ENCODE peak calls at places on chromosomes 7 and 10, in seven cellular contexts. L is upper lobe of right lung; G is mucosa of descending colon; P is right cardiac atrium; V is T-cell; D is activated T-cell treated with anti-CD3 and anti-CD28 coated beads, Interleukin-2, amount 50 U/mL, for 72 hours; N is SK-N-SH treated with all-trans-retinoic acid at 6 μM for 48 hours. Z is an unnamed sample.

GRCh38 chr7:93150200-93150835 is 2.1 kb upstream of the SAMD9L start:
- ATAC-seq in L (peak; percentile 50), G (peak; percentile 45), P (no peak), V (no peak), D (no peak), N (peak; percentile 20), Z (no peak)

GRCh38 chr7:3172768-3173280 is 128.2 kb upstream of the SDK1 start:
- ATAC-seq in L (no peak), G (no peak), P (no peak), V (no peak), D (no peak), N (no peak), Z (no peak)

GRCh38 chr10:89337493-89337892 is 9.7 kb downstream of the IFIT3 start:
- ATAC-seq in L (no peak), G (peak; percentile 32), P (peak; percentile 28), V (peak; percentile 50), D (peak; percentile 39), N (peak; percentile 28), Z (no peak)

GRCh38 chr7:102836206-102836938 is 76.4 kb upstream of the LRRC17 start:
- ATAC-seq in L (no peak), G (no peak), P (peak; percentile 67), V (no peak), D (no peak), N (peak; percentile 84), Z (peak; percentile 68)

GRCh38 chr7:18590744-18591340 is 95.3 kb downstream of the HDAC9 start:
- ATAC-seq in L (peak; percentile 31), G (no peak), P (peak; percentile 67), V (no peak), D (no peak), N (peak; percentile 93), Z (peak; percentile 53)

GRCh38 chr10:105758209-105758998 is 1117.3 kb downstream of the SORCS3 start:
- ATAC-seq in L (no peak), G (no peak), P (no peak), V (no peak), D (no peak), N (no peak), Z (no peak)

GRCh38 chr10:113310317-113310716 is 242.5 kb upstream of the HABP2 start:
- ATAC-seq in L (peak; percentile 40), G (no peak), P (no peak), V (no peak), D (no peak), N (no peak), Z (no peak)

GRCh38 chr7:34165466-34165865 is 260.1 kb downstream of the BMPER start:
- ATAC-seq in L (no peak), G (no peak), P (no peak), V (no peak), D (no peak), N (no peak), Z (no peak)

GRCh38 chr7:7719235-7719634 is 828 bp upstream of the RPA3 start:
- ATAC-seq in L (peak; percentile 88), G (peak; percentile 89), P (peak; percentile 59), V (peak; percentile 93), D (peak; percentile 99), N (peak; percentile 97), Z (peak; percentile 79)

GRCh38 chr10:8048281-8049008 is 6.0 kb upstream of the GATA3 start:
- ATAC-seq in L (no peak), G (no peak), P (no peak), V (no peak), D (peak; percentile 26), N (no peak), Z (peak; percentile 18)

GRCh38 chr10:59805043-59805442 is 51.8 kb upstream of the MRLN start:
- ATAC-seq in L (peak; percentile 54), G (peak; percentile 83), P (no peak), V (no peak), D (no peak), N (peak; percentile 57), Z (no peak)

GRCh38 chr10:53315709-53316108 is 543.1 kb upstream of the MBL2 start:
- ATAC-seq in L (no peak), G (no peak), P (no peak), V (no peak), D (no peak), N (peak; percentile 44), Z (no peak)

GRCh38 chr7:55509322-55509721 is 63.0 kb downstream of the VOPP1 start:
- ATAC-seq in L (peak; percentile 88), G (peak; percentile 39), P (no peak), V (no peak), D (no peak), N (peak; percentile 62), Z (peak; percentile 64)

GRCh38 chr7:108815815-108816214 is 246.1 kb downstream of the DNAJB9 start:
- ATAC-seq in L (no peak), G (no peak), P (no peak), V (no peak), D (no peak), N (peak; percentile 35), Z (no peak)

GRCh38 chr7:151923097-151923876 is 33.0 kb upstream of the GALNTL5 start:
- ATAC-seq in L (peak; percentile 72), G (no peak), P (peak; percentile 74), V (no peak), D (no peak), N (no peak), Z (peak; percentile 68)

Z was measured in gastroesophageal sphincter.